ENCODE peak calls at places on chromosomes 3 and 15, in ten cellular contexts. T, V, L, N, U, X, O, H, K and J are unnamed samples. For H3K4me1, the result is how much of the 10 kb centered on the place peaks cover.

GRCh38 chr3:104610730-104611652 is 755.7 kb upstream of the ALCAM start:
- DNase-seq in T (no peak), V (no peak), L (peak), N (no peak), U (no peak), X (no peak), O (no peak), H (no peak), K (peak), J (no peak)

GRCh38 chr15:74263473-74263872 is 27.3 kb downstream of the CCDC33 start:
- DNase-seq in T (no peak), V (no peak), L (no peak), N (no peak), U (no peak), X (no peak), O (no peak), H (no peak), K (no peak), J (no peak)

GRCh38 chr15:20348291-20348899 is 193.2 kb downstream of the GOLGA6L6 start:
- DNase-seq in T (peak), V (no peak), L (no peak), N (no peak), U (peak), X (no peak), O (no peak), H (no peak), K (no peak), J (peak)

GRCh38 chr3:30471076-30471475 is 135.3 kb upstream of the TGFBR2 start:
- DNase-seq in T (no peak), V (no peak), L (no peak), N (no peak), U (no peak), X (no peak), O (no peak), H (no peak), K (no peak), J (no peak)

GRCh38 chr3:50550079-50550736 is 17.3 kb downstream of the C3orf18 start:
- DNase-seq in T (no peak), V (peak), L (peak), N (no peak), U (no peak), X (no peak), O (no peak), H (peak), K (peak), J (no peak)

GRCh38 chr3:128999104-128999503 is 2.0 kb upstream of the EFCC1 start:
- DNase-seq in T (no peak), V (peak), L (no peak), N (no peak), U (no peak), X (no peak), O (no peak), H (no peak), K (no peak), J (no peak)

GRCh38 chr3:128497305-128498126 is 4.5 kb upstream of the GATA2 start:
- DNase-seq in T (peak), V (no peak), L (peak), N (no peak), U (no peak), X (peak), O (peak), H (peak), K (peak), J (peak)

GRCh38 chr3:178525180-178525704 is 11.0 kb upstream of the KCNMB2 start:
- DNase-seq in T (no peak), V (no peak), L (peak), N (no peak), U (no peak), X (no peak), O (no peak), H (no peak), K (no peak), J (no peak)

GRCh38 chr3:141415959-141416358 is 47.7 kb downstream of the ZBTB38 start:
- DNase-seq in T (no peak), V (no peak), L (no peak), N (no peak), U (no peak), X (no peak), O (no peak), H (no peak), K (no peak), J (no peak)

GRCh38 chr15:63003836-63004610 is 38.5 kb upstream of the TPM1 start:
- DNase-seq in T (no peak), V (no peak), L (peak), N (no peak), U (no peak), X (no peak), O (no peak), H (no peak), K (no peak), J (no peak)

GRCh38 chr3:186247821-186248814 is 113.9 kb downstream of the DGKG start:
- DNase-seq in T (no peak), V (no peak), L (no peak), N (no peak), U (no peak), X (no peak), O (no peak), H (no peak), K (no peak), J (no peak)

GRCh38 chr3:160224811-160225180 is 426 bp upstream of the C3orf80 start:
- DNase-seq in T (no peak), V (no peak), L (no peak), N (no peak), U (no peak), X (no peak), O (no peak), H (no peak), K (no peak), J (no peak)

GRCh38 chr3:150443331-150443741 is 35.2 kb downstream of the TSC22D2 start:
- DNase-seq in T (no peak), V (no peak), L (no peak), N (no peak), U (no peak), X (no peak), O (no peak), H (no peak), K (no peak), J (no peak)

GRCh38 chr15:57353317-57353804 is 22.9 kb upstream of the CGNL1 start:
- DNase-seq in T (no peak), V (no peak), L (peak), N (no peak), U (no peak), X (no peak), O (no peak), H (no peak), K (no peak), J (no peak)

GRCh38 chr3:48826451-48826850 is 21.2 kb downstream of the PRKAR2A start:
- DNase-seq in T (no peak), V (no peak), L (no peak), N (no peak), U (no peak), X (no peak), O (no peak), H (no peak), K (no peak), J (no peak)

GRCh38 chr3:117814975-117815374 is 1105.4 kb downstream of the TUSC7 start:
- DNase-seq in T (no peak), V (no peak), L (no peak), N (no peak), U (no peak), X (no peak), O (no peak), H (no peak), K (no peak), J (no peak)

GRCh38 chr3:115660646-115661442 is 37.5 kb downstream of the GAP43 start:
- DNase-seq in T (no peak), V (no peak), L (no peak), N (no peak), U (no peak), X (no peak), O (no peak), H (no peak), K (no peak), J (no peak)

GRCh38 chr3:81394656-81395055 is 366.8 kb downstream of the GBE1 start:
- DNase-seq in T (no peak), V (no peak), L (no peak), N (no peak), U (no peak), X (no peak), O (no peak), H (no peak), K (no peak), J (no peak)

GRCh38 chr3:37863949-37864822 is 2.5 kb downstream of the CTDSPL start:
- DNase-seq in T (no peak), V (peak), L (peak), N (no peak), U (no peak), X (no peak), O (peak), H (no peak), K (no peak), J (no peak)

GRCh38 chr3:115877647-115877934 is 254.3 kb downstream of the GAP43 start:
- DNase-seq in T (no peak), V (no peak), L (no peak), N (no peak), U (no peak), X (no peak), O (no peak), H (no peak), K (no peak), J (no peak)

GRCh38 chr3:11211531-11212300 is 57.4 kb downstream of the HRH1 start:
- DNase-seq in T (peak), V (no peak), L (peak), N (no peak), U (no peak), X (no peak), O (no peak), H (no peak), K (peak), J (peak)

GRCh38 chr15:56249080-56249479 is 5.4 kb upstream of the RFX7 start:
- DNase-seq in T (no peak), V (peak), L (peak), N (no peak), U (no peak), X (no peak), O (no peak), H (peak), K (no peak), J (no peak)

GRCh38 chr15:101204744-101205535 is 46.9 kb downstream of the CHSY1 start:
- DNase-seq in T (no peak), V (no peak), L (no peak), N (no peak), U (no peak), X (no peak), O (no peak), H (no peak), K (no peak), J (no peak)

GRCh38 chr15:27993996-27994775 is 104.9 kb downstream of the OCA2 start:
- DNase-seq in T (no peak), V (no peak), L (no peak), N (no peak), U (no peak), X (no peak), O (no peak), H (peak), K (no peak), J (no peak)

GRCh38 chr15:32657198-32657886 is 15.8 kb downstream of the SCG5 start:
- DNase-seq in T (no peak), V (no peak), L (no peak), N (no peak), U (no peak), X (no peak), O (no peak), H (no peak), K (peak), J (no peak)

GRCh38 chr15:45129651-45130129 is at the start of the genes DUOX1 and DUOXA1:
- DNase-seq in T (no peak), V (no peak), L (peak), N (no peak), U (no peak), X (no peak), O (peak), H (no peak), K (peak), J (no peak)

GRCh38 chr15:42139596-42139995 is 16.8 kb downstream of the PLA2G4F start:
- DNase-seq in T (peak), V (no peak), L (no peak), N (no peak), U (no peak), X (peak), O (no peak), H (no peak), K (peak), J (peak)

GRCh38 chr3:4821331-4821730 is 157.9 kb upstream of the BHLHE40 start:
- DNase-seq in T (no peak), V (peak), L (no peak), N (no peak), U (no peak), X (no peak), O (no peak), H (no peak), K (no peak), J (no peak)

GRCh38 chr3:134333522-134334181 is 40.6 kb downstream of the AMOTL2 start:
- DNase-seq in T (peak), V (peak), L (peak), N (no peak), U (peak), X (no peak), O (no peak), H (no peak), K (no peak), J (no peak)

GRCh38 chr3:188326111-188326510 is 172.2 kb downstream of the LPP start:
- DNase-seq in T (no peak), V (no peak), L (no peak), N (no peak), U (no peak), X (no peak), O (no peak), H (no peak), K (no peak), J (no peak)
- TF ChIP-seq POLR2AphosphoS5 in T (peak), V (no peak), L (no peak), N (no peak), U (no peak), X (no peak), O (no peak), H (no peak), K (no peak), J (no peak)

DNA sequence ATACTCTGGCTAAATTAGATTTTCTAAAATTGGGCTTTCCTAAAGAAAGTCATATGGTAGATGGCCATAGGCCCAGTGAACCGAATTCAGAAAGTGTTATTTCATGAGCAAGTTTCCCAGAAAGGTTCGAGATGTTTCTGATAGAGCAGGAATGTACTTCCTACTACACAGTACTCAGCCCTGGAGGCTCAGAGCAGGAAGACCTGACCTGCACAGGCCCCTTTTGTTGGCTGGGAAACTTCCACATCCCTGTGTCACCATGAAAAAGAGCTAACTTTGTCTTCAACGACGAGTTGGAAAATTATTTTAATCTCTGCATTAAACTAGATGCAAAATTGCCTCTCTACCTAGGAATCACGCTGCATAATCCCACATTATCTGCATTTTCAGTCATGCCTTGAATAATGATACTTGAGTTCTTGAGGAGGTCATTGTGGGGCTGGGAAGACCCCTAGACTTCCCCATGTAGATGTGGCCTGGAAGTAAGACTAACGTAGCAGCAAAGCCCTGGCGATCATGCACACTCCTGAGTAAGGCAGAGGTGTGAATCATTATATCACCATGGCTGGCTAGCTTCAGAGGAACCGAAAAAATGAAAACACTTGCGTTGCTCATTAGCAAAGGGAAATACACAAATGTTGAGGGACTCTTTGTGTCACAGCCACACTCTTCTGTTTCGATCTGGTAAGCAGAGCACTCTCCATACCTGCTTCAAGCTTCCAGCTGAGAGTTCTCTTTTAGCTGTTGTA is 47.1 kb downstream of the CMTM7 start:
- DNase-seq in T (no peak), V (no peak), L (no peak), N (no peak), U (no peak), X (peak), O (no peak), H (no peak), K (no peak), J (no peak)
- H3K4me1 ChIP-seq in T (under half), V (under half), L (under half), N (under half), U (under half), X (under half), O (half or more), H (under half), K (under half), J (under half)

DNA sequence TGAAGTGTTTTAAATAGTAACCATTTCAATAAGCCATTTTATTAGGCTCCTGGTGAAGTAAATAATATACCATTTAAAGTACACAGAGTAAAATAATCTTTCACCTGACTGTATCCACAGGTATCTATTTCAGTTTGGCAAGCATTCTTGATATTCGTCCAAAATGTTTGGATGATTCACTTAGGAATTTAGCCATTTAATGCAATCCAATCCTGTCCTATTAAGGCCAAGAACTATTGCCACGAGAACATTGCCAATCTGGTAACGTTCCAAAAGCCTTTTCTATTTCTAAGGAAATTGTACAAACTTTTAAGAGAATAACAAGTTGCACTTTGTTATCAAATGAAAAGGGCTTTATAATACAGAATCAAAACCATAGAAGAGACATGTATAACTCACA is 209.8 kb upstream of the THRB start:
- DNase-seq in T (no peak), V (no peak), L (no peak), N (no peak), U (no peak), X (no peak), O (no peak), H (no peak), K (no peak), J (no peak)
- TF ChIP-seq POLR2AphosphoS5 in T (no peak), V (no peak), L (no peak), N (no peak), U (no peak), X (no peak), O (no peak), H (no peak), K (no peak), J (no peak)

DNA sequence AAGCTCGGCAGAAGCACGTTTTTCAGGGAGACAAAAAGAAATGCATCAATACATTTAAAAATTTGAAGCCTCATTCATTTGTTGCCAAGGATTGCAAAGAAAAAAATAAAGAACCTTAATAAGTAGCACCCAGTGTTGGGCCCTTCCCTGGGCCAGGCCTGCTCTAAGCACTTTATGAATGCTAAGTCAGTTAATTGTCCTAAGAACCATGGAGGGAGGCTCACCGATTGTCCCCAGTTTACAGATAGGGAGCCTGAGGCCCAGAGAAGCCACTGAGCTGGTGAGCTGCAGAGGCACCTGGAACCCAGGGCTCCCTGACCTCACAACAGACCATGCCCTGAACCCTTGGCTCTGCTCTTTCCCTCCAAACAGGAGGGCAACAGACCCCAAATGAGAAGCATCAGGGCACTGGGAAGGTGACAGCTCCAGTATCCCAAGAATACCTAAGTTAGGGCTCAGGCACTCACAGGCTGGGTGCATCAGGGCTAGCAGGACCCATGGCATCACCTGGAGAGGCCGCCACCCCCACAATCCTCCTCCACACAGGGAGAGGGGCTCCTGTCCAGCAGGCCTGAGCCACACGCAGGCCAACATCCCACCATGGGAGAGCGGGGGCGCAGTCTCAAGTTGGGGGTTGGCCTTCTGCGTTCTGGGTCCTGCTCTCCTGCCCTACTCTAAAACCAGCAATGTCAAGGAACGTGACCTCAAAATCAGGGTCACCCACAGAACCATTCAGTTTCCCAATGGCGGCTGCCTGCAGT is 3.9 kb downstream of the GRIP2 start:
- DNase-seq in T (no peak), V (no peak), L (no peak), N (no peak), U (no peak), X (no peak), O (peak), H (no peak), K (no peak), J (no peak)
- H3K4me1 ChIP-seq in T (under half), V (under half), L (under half), N (under half), U (under half), X (under half), O (under half), H (under half), K (under half), J (under half)

DNA sequence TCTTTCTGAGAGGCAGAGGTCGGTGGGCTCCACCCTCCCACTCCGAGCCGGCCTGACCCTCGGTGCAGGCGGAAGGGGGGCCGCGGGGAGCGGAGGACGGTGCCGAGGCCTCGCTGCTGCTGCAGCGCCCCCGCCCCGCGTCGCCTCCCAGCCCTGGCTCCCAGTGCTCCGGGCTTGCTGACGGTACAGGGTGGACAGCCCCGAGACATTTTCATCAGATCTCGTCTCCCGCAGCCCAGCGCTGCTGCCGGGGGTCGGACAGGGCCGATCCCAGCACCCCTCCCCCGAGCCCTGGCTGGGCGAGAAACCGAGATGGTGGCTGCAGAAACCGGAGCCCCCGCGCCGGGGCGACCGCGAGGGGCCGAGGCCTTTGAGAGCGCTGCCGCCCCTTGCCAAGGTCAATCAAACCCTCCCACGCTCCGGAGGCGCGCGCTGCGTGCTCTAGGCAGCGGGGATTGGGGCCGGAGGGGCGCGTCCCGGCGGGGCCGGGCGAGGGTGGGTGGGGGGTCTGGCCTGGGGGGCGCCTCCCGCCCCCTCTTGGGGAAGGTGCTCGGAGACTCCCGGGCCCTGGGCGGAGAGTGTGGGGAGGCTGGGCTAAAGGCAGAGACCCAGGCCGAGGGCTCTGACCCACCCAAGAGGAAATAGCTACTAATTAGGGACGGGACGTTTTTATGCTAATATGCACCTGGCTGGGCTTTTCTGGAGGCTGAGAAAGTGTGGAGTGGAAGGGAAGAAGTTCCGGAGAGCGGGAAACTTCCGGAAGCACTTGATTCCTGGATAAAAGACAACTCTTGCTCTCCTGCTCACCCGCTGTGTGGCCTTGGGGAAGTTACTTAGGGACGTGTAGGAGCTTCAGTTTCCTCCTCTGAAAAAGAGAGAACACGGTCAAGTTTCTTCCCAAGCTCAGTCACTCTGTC is 42.7 kb downstream of the EPHB3 start:
- DNase-seq in T (peak), V (no peak), L (peak), N (no peak), U (no peak), X (no peak), O (no peak), H (no peak), K (no peak), J (no peak)
- TF ChIP-seq POLR2AphosphoS5 in T (no peak), V (no peak), L (peak), N (no peak), U (no peak), X (no peak), O (no peak), H (no peak), K (no peak), J (no peak)